ENCODE peak calls at places on chromosomes 12 and 14, in six cellular contexts. F is HCT116, J is PC-3, E is GM23338, N is neural progenitor cell, R is hepatocyte. P is an unnamed sample. For H3K79me2, the result is how much of the 10 kb centered on the place peaks cover.

GRCh38 chr12:6047249-6048227 is 76.9 kb downstream of the VWF start:
- DNase-seq in J (no peak), E (no peak), R (peak), N (no peak), F (no peak), P (no peak)

GRCh38 chr12:49540229-49541139 is 1.7 kb downstream of the KCNH3 start:
- DNase-seq in F (no peak), J (peak), R (no peak), N (no peak), E (no peak), P (no peak)

GRCh38 chr12:5441497-5442236 is 9.8 kb downstream of the NTF3 start:
- DNase-seq in R (no peak), F (no peak), J (peak), N (peak), E (peak), P (no peak)

GRCh38 chr14:51248041-51248987 is 8.3 kb downstream of the TMX1 start:
- DNase-seq in J (no peak), N (no peak), F (no peak), R (no peak), E (no peak), P (peak)

GRCh38 chr12:123948401-123949117 is 24.1 kb downstream of the CCDC92 start:
- DNase-seq in R (no peak), N (no peak), F (no peak), J (no peak), E (no peak), P (no peak)

GRCh38 chr12:70255311-70255710 is 12.1 kb downstream of the CNOT2 start:
- DNase-seq in E (no peak), F (no peak), N (no peak), J (no peak), R (no peak), P (no peak)

GRCh38 chr12:65556676-65557424 is 267.4 kb upstream of the HMGA2 start:
- DNase-seq in E (peak), N (peak), J (peak), F (peak), R (peak), P (peak)

GRCh38 chr14:94171208-94171607 is 2.9 kb upstream of the PPP4R4 start:
- DNase-seq in R (no peak), E (no peak), J (peak), F (no peak), N (no peak), P (no peak)

GRCh38 chr12:110622582-110622981 is 8.7 kb downstream of the TCTN1 start:
- DNase-seq in F (no peak), J (no peak), E (no peak), R (no peak), N (no peak), P (no peak)

GRCh38 chr12:65566776-65567175 is 257.5 kb upstream of the HMGA2 start:
- DNase-seq in F (no peak), R (no peak), N (no peak), J (no peak), E (no peak), P (no peak)

GRCh38 chr12:10940389-10940788 is 1.3 kb upstream of the TAS2R14 start:
- DNase-seq in N (no peak), J (peak), R (no peak), E (no peak), F (no peak), P (no peak)

GRCh38 chr12:20369164-20370000 is 1.0 kb downstream of the PDE3A start:
- DNase-seq in E (peak), R (peak), J (no peak), N (peak), F (no peak), P (no peak)

GRCh38 chr12:2456813-2457186 is 338.0 kb upstream of the FKBP4 start:
- DNase-seq in F (no peak), R (no peak), E (no peak), N (no peak), J (no peak), P (no peak)

GRCh38 chr12:92151916-92152315 is 6.3 kb upstream of the BTG1 start:
- DNase-seq in E (no peak), F (no peak), N (no peak), J (no peak), R (no peak), P (no peak)

GRCh38 chr12:114733919-114734318 is 49.9 kb upstream of the TBX3 start:
- DNase-seq in J (no peak), R (no peak), E (no peak), F (no peak), N (no peak), P (no peak)

GRCh38 chr12:105705765-105706164 is 375.3 kb downstream of the C12orf75 start:
- DNase-seq in E (peak), J (peak), F (peak), R (peak), N (peak), P (peak)

GRCh38 chr12:99810718-99811593 is 163.4 kb downstream of the GARIN6 start:
- DNase-seq in N (no peak), R (peak), E (peak), J (peak), F (peak), P (peak)

GRCh38 chr14:68231832-68232642 is 412.5 kb downstream of the RAD51B start:
- DNase-seq in J (peak), N (no peak), E (no peak), R (no peak), F (no peak), P (no peak)

DNA sequence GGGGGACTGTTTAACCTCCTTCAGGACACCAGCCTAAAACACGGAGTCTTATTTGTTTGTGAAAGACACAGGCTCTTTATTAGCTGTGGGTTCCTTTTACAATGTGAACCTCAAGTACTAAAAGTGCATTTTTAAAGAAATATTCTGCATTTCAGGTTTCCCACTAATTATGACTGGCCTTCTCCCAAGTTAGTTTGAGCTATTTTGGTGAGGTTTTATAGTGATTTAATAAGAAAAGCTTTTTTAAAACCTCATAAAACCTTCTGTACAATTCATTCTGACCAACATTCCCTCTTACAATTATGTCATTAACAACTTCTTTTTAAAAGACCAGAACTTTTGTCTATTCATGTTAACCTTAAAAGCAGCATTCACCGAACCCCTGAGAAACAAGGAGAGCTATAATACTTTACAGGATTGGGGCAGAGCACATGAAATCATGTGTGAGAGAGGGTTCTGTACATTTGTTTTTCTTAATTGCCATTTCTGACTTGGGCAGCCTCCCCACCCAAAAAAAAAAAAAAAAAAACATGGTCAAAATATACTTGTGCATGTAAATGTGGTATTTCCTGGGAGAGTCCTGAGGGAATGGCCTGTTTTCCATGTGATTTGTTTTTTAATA is 169.4 kb downstream of the CHST11 start:
- DNase-seq in F (no peak), J (no peak), R (no peak), N (no peak), E (no peak), P (no peak)
- H3K79me2 ChIP-seq in F (under half), J (under half), R (under half), N (under half), E (under half), P (under half)

DNA sequence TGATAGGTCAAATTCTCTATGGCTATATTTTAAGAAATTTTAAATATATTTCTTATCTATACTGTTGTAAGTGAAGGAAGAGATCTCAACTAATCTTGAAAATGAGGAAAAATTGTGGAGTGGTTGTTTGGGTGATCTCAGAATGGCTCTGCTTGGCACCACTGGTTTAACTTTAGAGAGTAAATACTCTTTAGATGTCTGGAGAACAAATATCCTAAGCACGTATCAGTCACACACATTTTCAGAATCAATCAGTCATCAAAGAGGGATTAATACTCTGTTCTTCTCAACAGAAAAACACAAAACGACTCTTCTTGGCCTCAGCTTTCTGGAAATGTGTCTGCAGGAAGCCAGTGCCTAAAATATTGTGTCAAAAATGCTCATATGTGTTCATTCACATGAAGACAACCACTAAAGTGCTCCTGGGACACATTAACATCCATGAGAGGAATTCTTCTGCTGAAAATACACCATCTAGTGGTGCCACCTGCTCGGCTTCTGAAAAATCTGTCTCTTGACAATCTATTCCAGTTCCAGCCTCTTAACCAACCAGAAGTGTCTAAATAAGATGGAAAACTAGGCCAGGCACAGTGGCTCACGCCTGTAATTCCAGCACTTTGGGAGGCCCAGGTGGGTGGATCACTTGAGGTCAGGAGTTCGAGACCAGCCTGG is 81.1 kb upstream of the CCDC198 start:
- DNase-seq in N (no peak), R (peak), J (peak), F (no peak), E (peak), P (no peak)
- TF ChIP-seq CTCF in N (peak), R (peak), J (peak), F (peak), E (peak), P (peak)

GRCh38 chr14:100498068-100498467 is 89.1 kb downstream of the BEGAIN start:
- DNase-seq in E (no peak), N (no peak), F (no peak), R (no peak), J (no peak), P (no peak)

GRCh38 chr14:100500128-100500527 is 87.1 kb downstream of the BEGAIN start:
- DNase-seq in J (no peak), F (no peak), R (no peak), N (no peak), E (no peak), P (no peak)

GRCh38 chr14:100504372-100505078 is 82.7 kb downstream of the BEGAIN start:
- DNase-seq in N (no peak), J (peak), F (peak), E (peak), R (no peak), P (no peak)

DNA sequence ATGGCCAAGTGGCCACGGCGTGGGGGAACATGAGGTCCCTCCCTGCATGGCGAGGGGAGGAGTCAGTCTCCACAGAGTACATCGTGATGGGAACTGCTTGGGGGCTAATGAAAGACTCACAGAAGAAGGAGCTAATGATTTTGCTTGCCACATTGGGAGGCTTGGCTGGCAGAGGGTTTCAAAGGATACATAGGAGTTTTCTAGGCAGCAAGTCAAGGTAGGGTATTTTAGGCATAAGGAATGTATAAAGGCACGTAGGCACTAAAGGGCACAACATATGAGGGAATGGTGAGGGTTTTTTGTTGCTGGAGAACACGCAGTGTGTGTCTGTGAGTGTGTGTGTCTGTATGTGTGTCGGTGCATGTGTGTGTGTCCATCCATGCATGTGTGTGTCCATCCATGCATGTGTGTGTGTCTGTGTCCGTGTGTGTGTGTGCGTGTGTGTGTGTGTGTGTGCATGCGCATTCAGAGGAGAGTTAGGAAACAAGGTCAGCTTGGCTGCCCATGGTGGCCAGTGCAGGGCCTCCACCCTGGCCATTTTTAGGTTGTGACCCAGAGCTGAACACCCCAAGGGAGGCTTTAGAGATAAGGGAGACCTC is 84.5 kb downstream of the BEGAIN start:
- DNase-seq in E (no peak), J (no peak), F (no peak), R (no peak), N (no peak), P (no peak)
- TF ChIP-seq EZH2phosphoT487 in E (no peak), J (no peak), F (no peak), R (no peak), N (no peak), P (no peak)

DNA sequence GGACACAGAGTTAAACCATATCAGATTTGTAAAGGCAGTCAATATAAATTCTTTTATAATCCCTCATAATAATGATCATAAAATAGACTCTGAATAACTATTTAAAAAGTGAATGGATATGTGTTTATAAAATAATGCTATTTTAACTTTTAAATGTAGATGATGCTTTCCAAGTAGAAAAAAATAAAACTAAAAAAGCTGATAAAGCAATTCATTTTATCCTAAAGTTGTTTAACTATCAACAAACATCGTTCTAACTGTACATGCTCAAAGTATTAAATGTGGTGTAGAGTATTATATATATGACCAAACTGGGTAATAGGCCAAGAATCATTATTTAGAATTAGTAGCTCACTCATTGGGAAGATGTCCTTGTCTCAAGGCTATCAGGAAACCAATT is 248.3 kb upstream of the CLEC14A start:
- DNase-seq in F (no peak), E (no peak), R (no peak), N (no peak), J (no peak), P (no peak)
- H3K79me2 ChIP-seq in F (under half), E (under half), R (under half), N (under half), J (under half), P (under half)

GRCh38 chr14:64952598-64953309 is 10.2 kb upstream of the GPX2 start:
- DNase-seq in F (no peak), R (no peak), E (peak), N (peak), J (no peak), P (peak)
- TF ChIP-seq CTCF in F (peak), R (no peak), E (peak), N (peak), J (peak), P (peak)

GRCh38 chr14:20956376-20956976 is 1.2 kb downstream of the RNASE2 start:
- DNase-seq in E (no peak), N (no peak), J (no peak), R (no peak), F (no peak), P (no peak)
- TF ChIP-seq EZH2phosphoT487 in E (no peak), N (no peak), J (no peak), R (no peak), F (no peak), P (no peak)

DNA sequence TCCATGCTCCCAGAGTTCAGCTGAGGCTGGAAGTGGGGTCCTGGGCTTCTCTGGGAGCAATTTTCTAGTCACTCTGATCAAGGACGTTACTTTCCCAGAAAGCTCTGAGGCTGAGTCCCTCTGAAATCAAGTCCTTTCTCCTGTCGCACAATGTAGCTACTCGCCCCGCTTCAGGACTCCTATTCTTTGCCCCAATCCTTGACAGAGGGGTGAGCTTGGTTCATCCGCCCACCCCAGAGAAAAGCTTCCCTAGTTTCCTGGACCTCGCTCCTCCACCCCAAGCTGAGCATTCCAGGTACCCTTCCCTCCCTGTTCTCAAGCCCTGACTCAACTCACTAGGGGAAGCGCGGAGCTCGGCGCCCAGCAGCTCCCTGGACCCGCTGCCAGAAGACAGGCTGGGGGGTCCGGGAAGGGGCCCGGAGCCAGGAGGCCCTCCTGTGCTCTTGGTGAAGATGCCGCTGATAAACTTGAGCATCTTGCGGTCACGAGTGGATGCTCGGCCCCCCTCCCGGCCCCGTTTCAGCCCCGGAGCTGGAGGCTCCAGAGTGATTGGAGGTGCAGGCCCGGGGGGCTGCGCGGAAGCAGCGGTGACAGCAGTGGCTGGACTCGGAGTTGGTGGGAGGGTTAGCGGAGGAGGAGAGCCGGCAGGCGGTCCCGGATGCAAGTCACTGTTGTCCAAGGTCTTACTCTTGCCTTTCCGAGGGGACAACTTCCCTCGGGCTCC is 1.6 kb downstream of the AGAP2 start:
- DNase-seq in F (no peak), J (no peak), N (peak), E (peak), R (no peak), P (no peak)
- H3K79me2 ChIP-seq in F (under half), J (under half), N (under half), E (under half), R (under half), P (under half)

P was measured in OCI-LY7.